ENCODE peak calls at places on chromosomes 16 and 17, in five cellular contexts. X is stimulated activated CD8-positive, alpha-beta memory T cell treated with anti-CD3 and anti-CD28 coated beads, Interleukin-7, amount 100 ng/mL, for 1 hour; Y is HepG2; J is retinal pigment epithelial cell; B is iris pigment epithelial cell. D is an unnamed sample.

GRCh38 chr16:83305092-83305491 is 502.7 kb upstream of the HSBP1 start:
- DNase-seq in X (no peak), Y (no peak), J (no peak), B (peak), D (no peak)

GRCh38 chr17:29664743-29665479 is 42.2 kb upstream of the CORO6 start:
- DNase-seq in X (no peak), Y (no peak), J (no peak), B (peak), D (no peak)

GRCh38 chr17:38874505-38875419 is 4.9 kb downstream of the LASP1 start:
- DNase-seq in X (no peak), Y (no peak), J (no peak), B (no peak), D (no peak)

GRCh38 chr17:71085238-71086033 is 916.1 kb downstream of the KCNJ2 start:
- DNase-seq in X (no peak), Y (peak), J (no peak), B (no peak), D (no peak)

GRCh38 chr17:79557724-79558572 is 52.9 kb downstream of the RBFOX3 start:
- DNase-seq in X (no peak), Y (no peak), J (no peak), B (no peak), D (no peak)

GRCh38 chr16:62240722-62241121 is 204.5 kb upstream of the CDH8 start:
- DNase-seq in X (no peak), Y (no peak), J (no peak), B (no peak), D (no peak)

GRCh38 chr17:27424516-27424915 is 31.7 kb upstream of the KSR1 start:
- DNase-seq in X (no peak), Y (no peak), J (no peak), B (no peak), D (no peak)

GRCh38 chr17:68296217-68297140 is 5.2 kb downstream of the ARSG start:
- DNase-seq in X (no peak), Y (no peak), J (no peak), B (no peak), D (no peak)

GRCh38 chr17:43932357-43932756 is 9.9 kb downstream of the PPY start:
- DNase-seq in X (no peak), Y (no peak), J (no peak), B (no peak), D (no peak)

GRCh38 chr17:38450699-38451029 is 22.4 kb downstream of the ARHGAP23 start:
- DNase-seq in X (no peak), Y (no peak), J (no peak), B (no peak), D (no peak)

GRCh38 chr16:87380875-87381274 is 2.7 kb downstream of the FBXO31 start:
- DNase-seq in X (no peak), Y (peak), J (no peak), B (peak), D (no peak)

GRCh38 chr17:61412860-61413653 is 13.4 kb downstream of the TBX2 start:
- DNase-seq in X (no peak), Y (peak), J (no peak), B (no peak), D (no peak)

GRCh38 chr17:65930140-65930715 is 261.7 kb downstream of the CEP112 start:
- DNase-seq in X (no peak), Y (no peak), J (no peak), B (no peak), D (no peak)

GRCh38 chr17:28712037-28712704 is 483 bp upstream of the PROCA1 start:
- DNase-seq in X (no peak), Y (no peak), J (no peak), B (no peak), D (no peak)